ENCODE peak calls at places on chromosomes 1 and 21, in six cellular contexts. One of them, this sample, is unnamed.

GRCh38 chr1:204826970-204827369 is 43.7 kb upstream of the NFASC start:
- DNase-seq in MM.1S: peak; percentile 22
- DNase-seq in HCT116: no peak
- DNase-seq in PC-3: peak; percentile 48
- DNase-seq in GM23338: peak; percentile 91
- DNase-seq in GM23248: peak; percentile 56
- DNase-seq in this sample: peak; percentile 58

GRCh38 chr1:169941982-169942830 is 48.5 kb upstream of the SCYL3 start:
- DNase-seq in MM.1S: no peak
- DNase-seq in HCT116: no peak
- DNase-seq in PC-3: peak; percentile 60
- DNase-seq in GM23338: no peak
- DNase-seq in GM23248: peak; percentile 24
- DNase-seq in this sample: no peak

GRCh38 chr1:82503805-82504204 is 703.1 kb downstream of the ADGRL2 start:
- DNase-seq in MM.1S: no peak
- DNase-seq in HCT116: no peak
- DNase-seq in PC-3: no peak
- DNase-seq in GM23338: no peak
- DNase-seq in GM23248: no peak
- DNase-seq in this sample: no peak

GRCh38 chr1:228748431-228748830 is 13.2 kb downstream of the RHOU start:
- DNase-seq in MM.1S: no peak
- DNase-seq in HCT116: no peak
- DNase-seq in PC-3: no peak
- DNase-seq in GM23338: no peak
- DNase-seq in GM23248: no peak
- DNase-seq in this sample: no peak

GRCh38 chr1:2443285-2444137 is 31.1 kb upstream of the PEX10 start:
- DNase-seq in MM.1S: no peak
- DNase-seq in HCT116: no peak
- DNase-seq in PC-3: peak; percentile 32
- DNase-seq in GM23338: peak; percentile 74
- DNase-seq in GM23248: no peak
- DNase-seq in this sample: no peak

GRCh38 chr1:53398091-53398490 is 61.1 kb upstream of the DMRTB1 start:
- DNase-seq in MM.1S: no peak
- DNase-seq in HCT116: no peak
- DNase-seq in PC-3: no peak
- DNase-seq in GM23338: no peak
- DNase-seq in GM23248: peak; percentile 32
- DNase-seq in this sample: no peak

GRCh38 chr21:46424062-46424591 is 34.6 kb upstream of the DIP2A start:
- DNase-seq in MM.1S: no peak
- DNase-seq in HCT116: no peak
- DNase-seq in PC-3: no peak
- DNase-seq in GM23338: no peak
- DNase-seq in GM23248: no peak
- DNase-seq in this sample: no peak

GRCh38 chr1:223873044-223873443 is 27.3 kb upstream of the TP53BP2 start:
- DNase-seq in MM.1S: no peak
- DNase-seq in HCT116: no peak
- DNase-seq in PC-3: peak; percentile 83
- DNase-seq in GM23338: no peak
- DNase-seq in GM23248: peak; percentile 1
- DNase-seq in this sample: no peak

GRCh38 chr1:243799908-243800307 is 50.1 kb downstream of the AKT3 start:
- DNase-seq in MM.1S: no peak
- DNase-seq in HCT116: no peak
- DNase-seq in PC-3: no peak
- DNase-seq in GM23338: no peak
- DNase-seq in GM23248: peak; percentile 27
- DNase-seq in this sample: no peak

GRCh38 chr1:86018311-86018923 is 138.2 kb downstream of the COL24A1 start:
- DNase-seq in MM.1S: peak; percentile 60
- DNase-seq in HCT116: peak; percentile 12
- DNase-seq in PC-3: peak; percentile 68
- DNase-seq in GM23338: peak; percentile 68
- DNase-seq in GM23248: peak; percentile 50
- DNase-seq in this sample: peak; percentile 40

GRCh38 chr1:113389356-113389952 is 861 bp upstream of the MAGI3 start:
- DNase-seq in MM.1S: peak; percentile 9
- DNase-seq in HCT116: no peak
- DNase-seq in PC-3: peak; percentile 8
- DNase-seq in GM23338: no peak
- DNase-seq in GM23248: no peak
- DNase-seq in this sample: peak; percentile 2

GRCh38 chr1:74766579-74766978 is 33.6 kb downstream of the TYW3 start:
- DNase-seq in MM.1S: no peak
- DNase-seq in HCT116: no peak
- DNase-seq in PC-3: no peak
- DNase-seq in GM23338: no peak
- DNase-seq in GM23248: no peak
- DNase-seq in this sample: no peak

GRCh38 chr1:202968895-202969295 is 1.8 kb upstream of the CYB5R1 start:
- DNase-seq in MM.1S: peak; percentile 85
- DNase-seq in HCT116: peak; percentile 68
- DNase-seq in PC-3: peak; percentile 76
- DNase-seq in GM23338: peak; percentile 89
- DNase-seq in GM23248: peak; percentile 84
- DNase-seq in this sample: peak; percentile 77

GRCh38 chr1:44217809-44218410 is 4.6 kb downstream of the DMAP1 start:
- DNase-seq in MM.1S: peak; percentile 77
- DNase-seq in HCT116: peak; percentile 38
- DNase-seq in PC-3: peak; percentile 81
- DNase-seq in GM23338: peak; percentile 87
- DNase-seq in GM23248: peak; percentile 75
- DNase-seq in this sample: peak; percentile 74

GRCh38 chr1:99672500-99673213 is 26.7 kb downstream of the PALMD start:
- DNase-seq in MM.1S: no peak
- DNase-seq in HCT116: no peak
- DNase-seq in PC-3: no peak
- DNase-seq in GM23338: no peak
- DNase-seq in GM23248: no peak
- DNase-seq in this sample: no peak
- TF ChIP-seq EZH2phosphoT487 in MM.1S: no peak
- TF ChIP-seq EZH2phosphoT487 in HCT116: no peak
- TF ChIP-seq EZH2phosphoT487 in PC-3: no peak
- TF ChIP-seq EZH2phosphoT487 in GM23338: no peak
- TF ChIP-seq EZH2phosphoT487 in GM23248: no peak
- TF ChIP-seq EZH2phosphoT487 in this sample: no peak

GRCh38 chr1:91804546-91805023 is 81.4 kb downstream of the TGFBR3 start:
- DNase-seq in MM.1S: no peak
- DNase-seq in HCT116: peak; percentile 84
- DNase-seq in PC-3: peak; percentile 92
- DNase-seq in GM23338: no peak
- DNase-seq in GM23248: no peak
- DNase-seq in this sample: no peak

GRCh38 chr1:91807921-91808620 is 77.9 kb downstream of the TGFBR3 start:
- DNase-seq in MM.1S: no peak
- DNase-seq in HCT116: no peak
- DNase-seq in PC-3: no peak
- DNase-seq in GM23338: no peak
- DNase-seq in GM23248: no peak
- DNase-seq in this sample: no peak

GRCh38 chr1:91806777-91807700 is 78.9 kb downstream of the TGFBR3 start:
- DNase-seq in MM.1S: no peak
- DNase-seq in HCT116: no peak
- DNase-seq in PC-3: peak; percentile 30
- DNase-seq in GM23338: peak; percentile 45
- DNase-seq in GM23248: peak; percentile 68
- DNase-seq in this sample: no peak

GRCh38 chr1:91805343-91805801 is 80.6 kb downstream of the TGFBR3 start:
- DNase-seq in MM.1S: no peak
- DNase-seq in HCT116: no peak
- DNase-seq in PC-3: no peak
- DNase-seq in GM23338: no peak
- DNase-seq in GM23248: no peak
- DNase-seq in this sample: no peak

DNA sequence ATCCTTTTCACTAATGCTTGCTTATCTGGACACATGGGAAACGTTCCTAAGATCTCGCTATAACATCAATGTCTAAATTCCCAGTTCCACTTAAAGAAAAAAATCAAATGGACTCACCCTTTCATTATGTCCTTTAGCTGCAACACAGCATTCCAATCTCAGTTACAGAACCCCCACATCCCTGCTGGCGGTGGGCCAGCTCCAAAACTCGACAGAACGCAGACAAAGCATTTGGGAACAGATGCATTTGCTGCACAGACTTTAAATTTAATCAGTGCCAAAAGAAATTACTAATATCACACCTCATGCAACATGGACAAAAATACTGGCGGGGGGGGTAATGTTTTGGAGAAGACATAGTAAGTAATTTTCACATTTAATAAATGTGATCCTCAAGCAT is 79.8 kb downstream of the TGFBR3 start:
- DNase-seq in MM.1S: no peak
- DNase-seq in HCT116: no peak
- DNase-seq in PC-3: no peak
- DNase-seq in GM23338: no peak
- DNase-seq in GM23248: no peak
- DNase-seq in this sample: no peak
- H3K27ac ChIP-seq in MM.1S: no peak overlapping the region
- H3K27ac ChIP-seq in HCT116: no peak overlapping the region
- H3K27ac ChIP-seq in PC-3: no peak overlapping the region
- H3K27ac ChIP-seq in GM23338: no peak overlapping the region
- H3K27ac ChIP-seq in GM23248: no peak overlapping the region
- H3K27ac ChIP-seq in this sample: no peak overlapping the region

GRCh38 chr1:154182342-154183044 is 9.4 kb downstream of the TPM3 start:
- DNase-seq in MM.1S: peak; percentile 82
- DNase-seq in HCT116: peak; percentile 22
- DNase-seq in PC-3: peak; percentile 68
- DNase-seq in GM23338: peak; percentile 76
- DNase-seq in GM23248: peak; percentile 89
- DNase-seq in this sample: peak; percentile 58
- H3K79me2 ChIP-seq in MM.1S: peaks cover 55% of the 10 kb centered on the region
- H3K79me2 ChIP-seq in HCT116: peaks cover 55% of the 10 kb centered on the region
- H3K79me2 ChIP-seq in PC-3: peaks cover 55% of the 10 kb centered on the region
- H3K79me2 ChIP-seq in GM23338: peaks cover 54% of the 10 kb centered on the region
- H3K79me2 ChIP-seq in GM23248: peaks cover 53% of the 10 kb centered on the region
- H3K79me2 ChIP-seq in this sample: peaks cover 53% of the 10 kb centered on the region

GRCh38 chr1:5916572-5917280 is 75.5 kb downstream of the NPHP4 start:
- DNase-seq in MM.1S: no peak
- DNase-seq in HCT116: no peak
- DNase-seq in PC-3: no peak
- DNase-seq in GM23338: no peak
- DNase-seq in GM23248: no peak
- DNase-seq in this sample: no peak
- TF ChIP-seq EZH2phosphoT487 in MM.1S: no peak
- TF ChIP-seq EZH2phosphoT487 in HCT116: no peak
- TF ChIP-seq EZH2phosphoT487 in PC-3: no peak
- TF ChIP-seq EZH2phosphoT487 in GM23338: no peak
- TF ChIP-seq EZH2phosphoT487 in GM23248: no peak
- TF ChIP-seq EZH2phosphoT487 in this sample: no peak

GRCh38 chr1:206952182-206952581 is 5.9 kb upstream of the PIGR start:
- DNase-seq in MM.1S: no peak
- DNase-seq in HCT116: no peak
- DNase-seq in PC-3: no peak
- DNase-seq in GM23338: no peak
- DNase-seq in GM23248: no peak
- DNase-seq in this sample: no peak
- H3K27ac ChIP-seq in MM.1S: no peak overlapping the region
- H3K27ac ChIP-seq in HCT116: no peak overlapping the region
- H3K27ac ChIP-seq in PC-3: no peak overlapping the region
- H3K27ac ChIP-seq in GM23338: no peak overlapping the region
- H3K27ac ChIP-seq in GM23248: no peak overlapping the region
- H3K27ac ChIP-seq in this sample: no peak overlapping the region

GRCh38 chr1:199020046-199020445 is 381.2 kb downstream of the PTPRC start:
- DNase-seq in MM.1S: no peak
- DNase-seq in HCT116: no peak
- DNase-seq in PC-3: no peak
- DNase-seq in GM23338: no peak
- DNase-seq in GM23248: no peak
- DNase-seq in this sample: no peak
- H3K79me2 ChIP-seq in MM.1S: no peaks in the 10 kb centered on the region
- H3K79me2 ChIP-seq in HCT116: no peaks in the 10 kb centered on the region
- H3K79me2 ChIP-seq in PC-3: no peaks in the 10 kb centered on the region
- H3K79me2 ChIP-seq in GM23338: no peaks in the 10 kb centered on the region
- H3K79me2 ChIP-seq in GM23248: no peaks in the 10 kb centered on the region
- H3K79me2 ChIP-seq in this sample: no peaks in the 10 kb centered on the region

GRCh38 chr1:9561429-9561828 is 22.2 kb downstream of the SLC25A33 start:
- DNase-seq in MM.1S: no peak
- DNase-seq in HCT116: no peak
- DNase-seq in PC-3: peak; percentile 80
- DNase-seq in GM23338: no peak
- DNase-seq in GM23248: peak; percentile 99
- DNase-seq in this sample: peak; percentile 24
- TF ChIP-seq EZH2phosphoT487 in MM.1S: no peak
- TF ChIP-seq EZH2phosphoT487 in HCT116: no peak
- TF ChIP-seq EZH2phosphoT487 in PC-3: no peak
- TF ChIP-seq EZH2phosphoT487 in GM23338: no peak
- TF ChIP-seq EZH2phosphoT487 in GM23248: no peak
- TF ChIP-seq EZH2phosphoT487 in this sample: no peak

DNA sequence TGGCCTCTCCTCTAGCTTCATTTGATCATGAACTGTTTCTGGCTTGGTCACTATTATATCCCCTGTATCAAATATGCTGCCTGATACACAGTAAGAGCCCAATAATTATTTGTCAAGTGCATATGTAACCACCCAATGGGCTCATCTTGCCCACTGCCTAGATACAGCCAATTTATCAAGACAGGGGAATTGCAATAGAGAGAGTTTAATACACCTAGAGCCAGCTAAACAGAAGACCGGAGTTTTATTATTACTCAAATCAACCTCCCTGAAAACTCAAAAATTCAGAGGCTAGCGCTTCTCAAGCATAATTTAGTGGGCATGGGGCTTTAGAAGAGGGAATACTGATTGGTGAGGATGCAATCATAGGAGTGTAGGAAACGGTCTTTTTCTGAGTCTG is 18.3 kb upstream of the UAP1 start:
- DNase-seq in MM.1S: no peak
- DNase-seq in HCT116: no peak
- DNase-seq in PC-3: no peak
- DNase-seq in GM23338: no peak
- DNase-seq in GM23248: no peak
- DNase-seq in this sample: no peak
- H3K27ac ChIP-seq in MM.1S: no peak overlapping the region
- H3K27ac ChIP-seq in HCT116: no peak overlapping the region
- H3K27ac ChIP-seq in PC-3: no peak overlapping the region
- H3K27ac ChIP-seq in GM23338: no peak overlapping the region
- H3K27ac ChIP-seq in GM23248: peak overlapping the region; percentile 85
- H3K27ac ChIP-seq in this sample: no peak overlapping the region